ENCODE peak calls at places on chromosomes 13 and 19, in nine cellular contexts. O, K, U, P, J, X, Q, B and I are unnamed samples.

GRCh38 chr13:87089391-87089790 is 581.8 kb upstream of the SLITRK5 start:
- DNase-seq in J (no peak), U (no peak), B (no peak), P (no peak), K (no peak), Q (no peak), X (no peak), O (no peak), I (no peak)

GRCh38 chr13:62357887-62358645 is 942.4 kb upstream of the PCDH20 start:
- DNase-seq in Q (no peak), U (no peak), X (no peak), P (no peak), O (peak; percentile 0), J (peak; percentile 74), B (no peak), K (no peak), I (no peak)

GRCh38 chr19:40799558-40800338 is 757 bp downstream of the EGLN2 start:
- DNase-seq in U (no peak), K (peak; percentile 42), Q (no peak), X (no peak), J (no peak), B (peak; percentile 95), P (no peak), O (no peak), I (peak; percentile 83)

GRCh38 chr13:100544866-100545683 is 43.5 kb downstream of the GGACT start:
- DNase-seq in B (no peak), X (no peak), U (no peak), P (peak; percentile 81), J (no peak), K (peak; percentile 59), Q (no peak), O (no peak), I (no peak)

GRCh38 chr19:36838784-36839324 is 667 bp upstream of the ZNF790 start:
- DNase-seq in U (no peak), B (no peak), O (no peak), Q (no peak), P (no peak), J (no peak), X (no peak), K (no peak), I (no peak)

GRCh38 chr19:45821103-45821521 is 6.0 kb upstream of the RSPH6A start:
- DNase-seq in O (no peak), U (no peak), Q (no peak), B (no peak), K (no peak), J (no peak), P (no peak), X (no peak), I (no peak)

GRCh38 chr19:41265376-41266153 is 1.4 kb downstream of the HNRNPUL1 start:
- DNase-seq in J (no peak), Q (peak; percentile 24), X (no peak), O (no peak), P (peak; percentile 55), B (no peak), K (peak; percentile 27), U (no peak), I (peak; percentile 64)

GRCh38 chr13:110047511-110047910 is 259.4 kb downstream of the COL4A1 start:
- DNase-seq in K (peak; percentile 75), B (no peak), U (no peak), P (no peak), Q (no peak), O (no peak), X (no peak), J (no peak), I (peak; percentile 75)

GRCh38 chr19:44905437-44906160 is at the start of gene APOE:
- DNase-seq in J (no peak), B (no peak), O (no peak), X (no peak), P (no peak), U (no peak), K (no peak), Q (peak; percentile 33), I (no peak)

GRCh38 chr19:49599378-49600298 is 8.7 kb downstream of the PRR12 start:
- DNase-seq in K (no peak), Q (no peak), B (no peak), O (no peak), U (no peak), J (no peak), P (no peak), X (no peak), I (no peak)

GRCh38 chr19:45782162-45782623 is at the start of gene DMPK:
- DNase-seq in K (no peak), P (no peak), U (no peak), J (no peak), O (no peak), Q (no peak), B (no peak), X (no peak), I (peak; percentile 84)

GRCh38 chr13:93502071-93502470 is 275.5 kb downstream of the GPC6 start:
- DNase-seq in K (no peak), J (no peak), U (no peak), X (no peak), Q (no peak), P (no peak), B (no peak), O (no peak), I (no peak)

GRCh38 chr13:52010890-52011689 is at the start of gene ATP7B:
- DNase-seq in Q (peak; percentile 34), U (no peak), B (peak; percentile 85), O (no peak), K (no peak), X (no peak), P (no peak), J (no peak), I (peak; percentile 68)

GRCh38 chr13:110062777-110063442 is 244.0 kb downstream of the COL4A1 start:
- DNase-seq in B (no peak), U (no peak), O (no peak), J (no peak), X (no peak), Q (no peak), K (no peak), P (no peak), I (no peak)

GRCh38 chr13:52809310-52809769 is 39.1 kb downstream of the PCDH8 start:
- DNase-seq in Q (peak; percentile 61), K (peak; percentile 28), X (no peak), U (no peak), O (peak; percentile 77), B (no peak), J (peak; percentile 72), P (peak; percentile 59), I (no peak)

GRCh38 chr19:49415102-49415809 is 8.0 kb downstream of the PTH2 start:
- DNase-seq in X (no peak), J (no peak), O (no peak), B (no peak), U (no peak), Q (no peak), K (no peak), P (no peak), I (no peak)

DNA sequence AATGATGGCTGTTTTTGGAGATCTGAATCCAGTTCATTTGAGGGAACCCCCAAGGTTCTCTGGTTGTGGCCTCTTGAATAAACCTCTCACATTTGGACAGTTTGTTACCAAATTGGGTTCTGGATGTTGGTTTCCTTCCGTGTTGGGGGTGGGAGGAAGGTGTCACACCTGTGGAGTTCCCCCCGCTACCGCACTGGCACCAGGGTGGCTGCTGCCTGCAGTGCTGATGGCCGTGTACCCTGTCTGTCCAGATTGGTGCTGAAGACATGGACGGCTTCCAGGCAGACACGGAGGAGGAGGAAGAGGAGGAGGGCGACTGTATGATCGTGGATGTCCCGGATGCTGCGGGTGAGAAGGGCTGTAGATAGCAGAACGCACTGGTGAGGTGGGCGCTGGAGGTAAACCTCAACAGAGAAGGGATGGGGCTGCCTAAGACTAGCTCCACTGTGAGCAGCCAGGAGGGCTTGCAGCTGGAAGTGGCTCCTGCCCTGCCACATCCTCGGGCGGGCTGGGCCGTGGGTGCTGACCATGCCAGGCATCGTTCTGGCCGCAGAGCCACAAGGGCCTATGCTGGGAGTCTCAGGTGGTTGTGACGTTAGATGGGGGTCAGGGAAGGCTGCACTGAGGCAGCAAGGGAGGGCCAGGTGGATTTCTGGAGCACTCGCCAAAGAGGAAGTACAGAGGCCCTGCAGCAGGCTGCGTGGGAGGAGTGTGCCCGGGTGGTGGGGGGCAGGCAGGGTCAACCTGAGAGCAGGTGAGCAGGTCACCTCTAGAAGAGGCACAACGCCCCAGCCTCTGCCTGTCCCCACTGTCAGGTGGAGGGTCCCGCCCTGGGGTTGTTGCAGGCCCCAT is 15.4 kb downstream of the UBXN6 start:
- DNase-seq in K (no peak), Q (no peak), P (no peak), O (no peak), B (no peak), U (no peak), J (no peak), X (no peak), I (no peak)
- TF ChIP-seq POLR2AphosphoS5 in K (no peak), Q (no peak), P (no peak), O (peak; percentile 28), B (peak; percentile 19), U (no peak), J (no peak), X (no peak), I (no peak)

DNA sequence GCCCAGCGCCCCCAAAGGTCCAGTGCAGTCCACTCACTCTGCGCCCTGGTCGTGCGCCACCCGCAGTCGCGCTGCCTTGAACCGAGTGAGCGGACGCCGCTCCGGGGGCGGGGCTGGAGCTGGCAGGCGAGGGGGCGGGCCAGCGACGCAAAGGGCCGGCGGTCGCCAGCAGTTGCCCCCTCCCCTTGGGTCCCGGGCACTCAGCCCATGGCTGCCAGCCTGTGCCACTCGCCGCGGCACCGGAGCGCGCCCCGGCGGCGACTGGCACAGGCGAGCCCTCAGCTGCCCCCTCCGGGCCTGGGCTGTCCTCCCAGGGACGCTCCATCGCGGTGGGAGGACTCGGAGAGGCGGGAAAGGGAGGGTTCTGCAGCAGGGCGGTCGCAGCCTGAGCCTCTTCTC is at the start of gene S1PR5:
- DNase-seq in K (no peak), P (no peak), Q (no peak), O (no peak), U (no peak), B (no peak), X (no peak), J (no peak), I (no peak)
- H3K27me3 ChIP-seq in K (peaks cover 73% of the 10 kb centered on the region), P (no peaks in the 10 kb centered on the region), Q (peaks cover 88% of the 10 kb centered on the region), O (peaks cover 76% of the 10 kb centered on the region), U (peaks cover 5% of the 10 kb centered on the region), B (peaks cover 85% of the 10 kb centered on the region), X (peaks cover 67% of the 10 kb centered on the region), J (no peaks in the 10 kb centered on the region), I (peaks cover 51% of the 10 kb centered on the region)

DNA sequence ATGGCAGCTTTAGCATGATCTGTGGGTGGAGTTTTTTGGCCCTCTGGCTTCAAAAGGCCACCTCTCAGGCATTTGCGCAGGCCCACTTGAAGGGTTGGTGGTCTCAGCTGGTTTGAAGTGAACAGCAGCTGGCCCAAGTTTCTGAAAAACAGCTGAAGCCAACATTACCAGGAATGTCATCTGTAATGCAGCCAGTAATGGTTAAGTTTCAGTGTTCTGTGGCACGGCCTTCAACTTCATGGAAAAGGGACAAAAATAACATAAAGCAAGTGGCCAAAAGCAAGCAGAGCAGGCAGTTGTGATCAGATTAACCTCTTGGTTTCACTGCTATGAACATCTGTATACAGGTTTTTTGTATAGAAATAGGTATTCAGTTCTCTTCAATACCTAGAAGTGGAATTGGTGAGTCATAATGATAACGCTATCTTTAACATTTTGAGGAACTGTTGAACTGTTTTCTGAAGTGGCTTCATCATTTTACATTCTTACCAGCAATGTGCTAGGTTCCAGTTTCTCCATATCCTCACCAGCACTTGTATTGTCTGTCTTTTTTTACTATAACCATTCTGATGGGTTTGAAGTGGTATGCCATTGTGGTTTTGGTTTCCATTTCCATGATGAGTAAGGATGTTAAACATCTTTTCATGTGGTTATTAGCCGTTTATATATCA is 245.4 kb downstream of the SHISA2 start:
- DNase-seq in K (no peak), O (no peak), J (no peak), X (no peak), B (no peak), Q (no peak), P (no peak), U (no peak), I (no peak)
- H3K27ac ChIP-seq in K (no peak overlapping the region), O (no peak overlapping the region), J (no peak overlapping the region), X (no peak overlapping the region), B (no peak overlapping the region), Q (no peak overlapping the region), P (no peak overlapping the region), U (no peak overlapping the region), I (no peak overlapping the region)

GRCh38 chr13:66210677-66211076 is 1019.5 kb downstream of the PCDH9 start:
- DNase-seq in U (no peak), K (no peak), Q (no peak), B (no peak), P (no peak), O (no peak), J (peak; percentile 63), X (no peak), I (no peak)
- TF ChIP-seq POLR2AphosphoS5 in U (no peak), K (no peak), Q (no peak), B (no peak), P (no peak), O (no peak), J (peak; percentile 18), X (no peak), I (peak; percentile 29)